ENCODE peak calls at places on chromosome 5, in ten cellular contexts. T is HT1080; P is HFFc6; Q is heart right ventricle; R is stimulated activated CD4-positive, alpha-beta T cell treated with anti-CD3 and anti-CD28 coated beads, Interleukin-2, amount 100 ng/mL, for 48 hours; M is MM.1S; L is activated effector memory CD4-positive, alpha-beta T cell treated with Interleukin-2 at 50 U/mL for 16 hours; X is cardiac muscle cell; C is AG09319; F is NCI-H774. S is an unnamed sample.

GRCh38 chr5:128965011-128965637 is at the start of gene SLC27A6:
- DNase-seq in F (peak; percentile 24), T (peak; percentile 8), R (no peak), Q (peak; percentile 30), P (no peak), C (no peak), M (no peak), X (peak; percentile 10), L (no peak), S (no peak)

GRCh38 chr5:132489051-132489770 is 1.4 kb downstream of the IRF1 start:
- DNase-seq in P (no peak), R (no peak), T (no peak), X (no peak), F (no peak), Q (no peak), L (peak; percentile 1), C (no peak), M (no peak), S (peak; percentile 58)

GRCh38 chr5:157282150-157282549 is 16.2 kb downstream of the CYFIP2 start:
- DNase-seq in L (no peak), C (no peak), X (no peak), P (no peak), R (no peak), Q (no peak), F (no peak), M (no peak), T (no peak), S (no peak)

GRCh38 chr5:95664204-95664786 is 17.7 kb downstream of the RFESD start:
- DNase-seq in Q (no peak), L (no peak), F (peak; percentile 7), T (peak; percentile 32), C (no peak), P (peak; percentile 30), M (peak; percentile 52), X (peak; percentile 54), R (peak; percentile 42), S (peak; percentile 42)

GRCh38 chr5:99191181-99191775 is 262.5 kb upstream of the CHD1 start:
- DNase-seq in X (no peak), L (no peak), C (no peak), R (no peak), M (no peak), Q (no peak), P (no peak), F (no peak), T (peak; percentile 47), S (no peak)

GRCh38 chr5:10932426-10932825 is 171.4 kb upstream of the DAP start:
- DNase-seq in P (no peak), T (no peak), F (no peak), L (no peak), Q (no peak), M (no peak), C (no peak), X (no peak), R (no peak), S (no peak)

GRCh38 chr5:137575847-137576246 is 76.7 kb upstream of the SPOCK1 start:
- DNase-seq in X (peak; percentile 75), M (no peak), T (peak; percentile 89), Q (no peak), F (no peak), P (peak; percentile 13), R (no peak), C (no peak), L (no peak), S (no peak)

GRCh38 chr5:15004506-15004905 is 132.9 kb upstream of the ANKH start:
- DNase-seq in T (no peak), C (no peak), P (no peak), M (no peak), L (no peak), Q (no peak), F (no peak), X (no peak), R (no peak), S (no peak)

GRCh38 chr5:13731229-13731628 is 213.3 kb downstream of the DNAH5 start:
- DNase-seq in X (no peak), T (peak; percentile 42), L (no peak), R (no peak), P (no peak), Q (no peak), C (no peak), F (no peak), M (no peak), S (no peak)

GRCh38 chr5:142770650-142771609 is 753 bp downstream of the ARHGAP26 start:
- DNase-seq in Q (peak; percentile 67), L (peak; percentile 47), F (no peak), R (peak; percentile 37), M (peak; percentile 50), C (no peak), T (peak; percentile 58), X (peak; percentile 35), P (peak; percentile 24), S (peak; percentile 68)

GRCh38 chr5:122076023-122076422 is 2.0 kb downstream of the LOX start:
- DNase-seq in Q (no peak), R (no peak), F (no peak), L (no peak), M (no peak), C (no peak), P (peak; percentile 32), T (peak; percentile 37), X (peak; percentile 77), S (no peak)

GRCh38 chr5:1161832-1162229 is 39.6 kb upstream of the SLC6A19 start:
- DNase-seq in X (no peak), T (peak; percentile 55), P (no peak), F (peak; percentile 75), Q (peak; percentile 73), C (no peak), M (no peak), R (no peak), L (no peak), S (no peak)

GRCh38 chr5:141001854-141002666 is 35.8 kb downstream of the PCDHAC2 start:
- DNase-seq in F (peak; percentile 52), Q (no peak), T (no peak), C (no peak), X (peak; percentile 6), L (no peak), R (no peak), P (no peak), M (no peak), S (no peak)

GRCh38 chr5:36777105-36777757 is 99.3 kb upstream of the NIPBL start:
- DNase-seq in T (peak; percentile 40), X (peak; percentile 52), L (no peak), M (no peak), P (no peak), R (no peak), F (no peak), Q (peak; percentile 16), C (no peak), S (peak; percentile 5)

GRCh38 chr5:33824516-33825195 is 67.1 kb downstream of the ADAMTS12 start:
- DNase-seq in P (peak; percentile 74), C (peak; percentile 86), X (peak; percentile 90), M (no peak), R (no peak), F (no peak), Q (no peak), T (no peak), L (no peak), S (no peak)

GRCh38 chr5:30937070-30937469 is 256.4 kb upstream of the CDH6 start:
- DNase-seq in C (no peak), L (no peak), P (no peak), Q (no peak), M (no peak), T (no peak), F (no peak), R (no peak), X (no peak), S (no peak)

GRCh38 chr5:10268100-10268499 is 18.0 kb downstream of the CCT5 start:
- DNase-seq in P (no peak), F (no peak), C (no peak), Q (no peak), T (peak; percentile 54), X (no peak), L (no peak), R (no peak), M (no peak), S (no peak)

GRCh38 chr5:81250004-81250403 is 16.9 kb downstream of the CKMT2 start:
- DNase-seq in T (no peak), X (no peak), R (no peak), Q (no peak), L (no peak), F (no peak), P (no peak), C (no peak), M (no peak), S (no peak)

GRCh38 chr5:9437741-9438240 is 108.1 kb downstream of the SEMA5A start:
- DNase-seq in P (peak; percentile 91), Q (no peak), C (no peak), R (no peak), T (peak; percentile 98), M (no peak), X (peak; percentile 42), F (no peak), L (no peak), S (no peak)

GRCh38 chr5:127070243-127070642 is 3.1 kb downstream of the C5orf63 start:
- DNase-seq in L (no peak), C (no peak), M (no peak), T (no peak), P (no peak), F (no peak), Q (no peak), R (no peak), X (no peak), S (no peak)

GRCh38 chr5:14218897-14219573 is 75.9 kb downstream of the TRIO start:
- DNase-seq in L (no peak), X (no peak), C (no peak), F (no peak), R (no peak), T (no peak), M (no peak), Q (no peak), P (no peak), S (no peak)

GRCh38 chr5:147963948-147964693 is 57.8 kb upstream of the C5orf46 start:
- DNase-seq in T (no peak), P (no peak), M (no peak), Q (peak; percentile 44), F (no peak), L (no peak), X (no peak), C (no peak), R (no peak), S (no peak)